ENCODE peak calls at places on chromosomes 1 and 21, in nine cellular contexts. H is dorsolateral prefrontal cortex; Y is tibial nerve; F is stimulated activated CD8-positive, alpha-beta memory T cell treated with anti-CD3 and anti-CD28 coated beads, Interleukin-15, amount 100 ng/mL, for 4 hours; S is NT2/D1; E is NCI-H2107; U is HEK293T; A is EL; R is globus pallidus. D is an unnamed sample.
A peak's percentile ranks its signal among the peaks of the same experiment; 100 is the strongest.

GRCh38 chr1:165532053-165532452 is 11.7 kb upstream of the LRRC52 start:
- DNase-seq in A (no peak), F (no peak), U (no peak), R (no peak), H (no peak), S (no peak), Y (no peak), E (no peak), D (no peak)

GRCh38 chr21:9837946-9838801 is 683.2 kb upstream of the TPTE start:
- DNase-seq in U (no peak), H (no peak), A (no peak), F (no peak), R (no peak), S (no peak), E (no peak), Y (no peak), D (no peak)

GRCh38 chr1:39789571-39790110 is 976 bp upstream of the BMP8B start:
- DNase-seq in S (no peak), F (no peak), U (no peak), Y (no peak), H (no peak), E (no peak), R (no peak), A (no peak), D (no peak)

GRCh38 chr1:67532452-67533216 is 102.4 kb upstream of the SERBP1 start:
- DNase-seq in S (peak; percentile 79), E (peak; percentile 71), U (peak; percentile 85), Y (no peak), A (peak; percentile 82), R (peak; percentile 76), H (peak; percentile 41), F (no peak), D (peak; percentile 62)

GRCh38 chr1:161884475-161884874 is 118.4 kb downstream of the ATF6 start:
- DNase-seq in S (no peak), U (no peak), Y (no peak), A (no peak), R (no peak), H (no peak), F (no peak), E (peak; percentile 7), D (peak; percentile 20)

GRCh38 chr1:20093940-20094391 is 24.0 kb downstream of the PLA2G5 start:
- DNase-seq in R (no peak), Y (peak; percentile 43), E (no peak), F (no peak), S (no peak), U (no peak), A (no peak), H (no peak), D (no peak)

GRCh38 chr1:45123358-45123757 is 83.0 kb downstream of the ZSWIM5 start:
- DNase-seq in E (no peak), Y (no peak), S (no peak), A (no peak), R (no peak), U (no peak), F (no peak), H (no peak), D (no peak)

GRCh38 chr1:22108343-22109135 is 34.4 kb downstream of the WNT4 start:
- DNase-seq in F (no peak), S (no peak), H (no peak), U (no peak), A (no peak), R (no peak), Y (no peak), E (no peak), D (no peak)

GRCh38 chr1:214476958-214477870 is 74.2 kb downstream of the PTPN14 start:
- DNase-seq in A (peak; percentile 91), U (no peak), F (no peak), Y (no peak), H (no peak), R (no peak), S (no peak), E (no peak), D (no peak)

GRCh38 chr1:12690156-12690555 is 25.8 kb upstream of the AADACL3 start:
- DNase-seq in F (no peak), U (no peak), E (no peak), R (peak; percentile 72), Y (no peak), A (no peak), S (no peak), H (no peak), D (no peak)

GRCh38 chr1:245301162-245301580 is 146.4 kb downstream of the KIF26B start:
- DNase-seq in H (no peak), E (no peak), R (no peak), A (no peak), Y (no peak), U (no peak), F (no peak), S (no peak), D (no peak)